ENCODE peak calls at places on chromosome 14, in five cellular contexts. U is HepG2, H is K562, S is GM12878, J is HCT116. Z is an unnamed sample.
A peak's percentile ranks its signal among the peaks of the same experiment; 100 is the strongest.

GRCh38 chr14:51554339-51554920 is 97.3 kb upstream of the FRMD6 start:
- DNase-seq in U (no peak), H (no peak), S (no peak), J (no peak), Z (no peak)

GRCh38 chr14:100540926-100541620 is 46.1 kb downstream of the BEGAIN start:
- DNase-seq in U (no peak), H (no peak), S (no peak), J (no peak), Z (no peak)

GRCh38 chr14:44966601-44967336 is 4.8 kb downstream of the TOGARAM1 start:
- DNase-seq in U (no peak), H (no peak), S (no peak), J (no peak), Z (no peak)

GRCh38 chr14:55976219-55976618 is 142.0 kb upstream of the PELI2 start:
- DNase-seq in U (no peak), H (no peak), S (no peak), J (peak; percentile 4), Z (no peak)

GRCh38 chr14:96088131-96088880 is 49.1 kb downstream of the C14orf132 start:
- DNase-seq in U (no peak), H (no peak), S (no peak), J (no peak), Z (no peak)

GRCh38 chr14:95915326-95915725 is 38.7 kb downstream of the TUNAR start:
- DNase-seq in U (no peak), H (no peak), S (no peak), J (no peak), Z (no peak)

GRCh38 chr14:72818998-72819397 is 74.9 kb downstream of the DPF3 start:
- DNase-seq in U (no peak), H (peak; percentile 10), S (no peak), J (no peak), Z (no peak)

GRCh38 chr14:104936361-104937155 is 11.9 kb downstream of the PLD4 start:
- DNase-seq in U (no peak), H (no peak), S (no peak), J (no peak), Z (no peak)

GRCh38 chr14:46137786-46138185 is 513.8 kb downstream of the RPL10L start:
- DNase-seq in U (no peak), H (no peak), S (no peak), J (no peak), Z (no peak)

GRCh38 chr14:101454229-101454628 is 107.1 kb upstream of the DIO3 start:
- DNase-seq in U (no peak), H (no peak), S (no peak), J (no peak), Z (no peak)

GRCh38 chr14:104800600-104801283 is at the start of gene ZBTB42:
- DNase-seq in U (peak; percentile 54), H (peak; percentile 77), S (no peak), J (no peak), Z (peak; percentile 98)

GRCh38 chr14:56841611-56842010 is 31.3 kb upstream of the OTX2 start:
- DNase-seq in U (no peak), H (no peak), S (no peak), J (no peak), Z (no peak)

GRCh38 chr14:24381363-24382102 is 13.5 kb downstream of the NFATC4 start:
- DNase-seq in U (no peak), H (no peak), S (no peak), J (no peak), Z (no peak)

GRCh38 chr14:96204151-96205058 is at the start of gene BDKRB2:
- DNase-seq in U (peak; percentile 54), H (no peak), S (no peak), J (peak; percentile 38), Z (peak; percentile 87)

GRCh38 chr14:52678591-52678990 is 16.8 kb downstream of the ERO1A start:
- DNase-seq in U (peak; percentile 39), H (no peak), S (no peak), J (no peak), Z (no peak)

GRCh38 chr14:79274641-79275366 is 936.5 kb downstream of the DIO2 start:
- DNase-seq in U (no peak), H (no peak), S (no peak), J (no peak), Z (no peak)

GRCh38 chr14:21072102-21072501 is 2.0 kb downstream of the ARHGEF40 start:
- DNase-seq in U (no peak), H (peak; percentile 24), S (no peak), J (no peak), Z (no peak)

GRCh38 chr14:61187642-61187905 is 93.6 kb downstream of the TMEM30B start:
- DNase-seq in U (no peak), H (no peak), S (no peak), J (no peak), Z (no peak)

GRCh38 chr14:26088260-26088659 is 509.6 kb downstream of the NOVA1 start:
- DNase-seq in U (no peak), H (no peak), S (no peak), J (no peak), Z (no peak)

GRCh38 chr14:77882631-77883030 is 82.7 kb downstream of the ADCK1 start:
- DNase-seq in U (no peak), H (no peak), S (no peak), J (no peak), Z (no peak)

GRCh38 chr14:52901357-52901980 is 49.4 kb downstream of the FERMT2 start:
- DNase-seq in U (no peak), H (no peak), S (no peak), J (no peak), Z (no peak)

GRCh38 chr14:22070119-22070982 is 396.7 kb upstream of the OR4E1 start:
- DNase-seq in U (no peak), H (peak; percentile 1), S (no peak), J (no peak), Z (no peak)

GRCh38 chr14:75294649-75295033 is 16.0 kb downstream of the FOS start:
- DNase-seq in U (no peak), H (no peak), S (no peak), J (no peak), Z (no peak)

GRCh38 chr14:100422556-100423420 is 99.6 kb downstream of the SLC25A47 start:
- DNase-seq in U (no peak), H (no peak), S (no peak), J (no peak), Z (no peak)

GRCh38 chr14:104567141-104567956 is 12.2 kb upstream of the C14orf180 start:
- DNase-seq in U (no peak), H (no peak), S (no peak), J (no peak), Z (no peak)

GRCh38 chr14:72699852-72700257 is 194.0 kb downstream of the DPF3 start:
- DNase-seq in U (no peak), H (peak; percentile 30), S (no peak), J (no peak), Z (no peak)

GRCh38 chr14:97703006-97703760 is 906.0 kb downstream of the VRK1 start:
- DNase-seq in U (no peak), H (no peak), S (peak; percentile 53), J (no peak), Z (no peak)

GRCh38 chr14:61837336-61838229 is 75.4 kb downstream of the SNAPC1 start:
- DNase-seq in U (peak; percentile 62), H (peak; percentile 79), S (peak; percentile 46), J (peak; percentile 80), Z (peak; percentile 87)

GRCh38 chr14:105091335-105092123 is 26.3 kb upstream of the GPR132 start:
- DNase-seq in U (peak; percentile 71), H (no peak), S (no peak), J (peak; percentile 77), Z (peak; percentile 68)

GRCh38 chr14:55730602-55731001 is 150.6 kb downstream of the KTN1 start:
- DNase-seq in U (no peak), H (no peak), S (no peak), J (no peak), Z (no peak)

GRCh38 chr14:31106768-31107167 is 80.6 kb upstream of the STRN3 start:
- DNase-seq in U (no peak), H (no peak), S (no peak), J (no peak), Z (no peak)

GRCh38 chr14:40630471-40630870 is 976.2 kb upstream of the LRFN5 start:
- DNase-seq in U (no peak), H (no peak), S (no peak), J (no peak), Z (no peak)

GRCh38 chr14:88477513-88478250 is 77.1 kb downstream of the PTPN21 start:
- DNase-seq in U (no peak), H (no peak), S (no peak), J (no peak), Z (no peak)

GRCh38 chr14:54776361-54777001 is 126.1 kb downstream of the GCH1 start:
- DNase-seq in U (no peak), H (no peak), S (peak; percentile 24), J (no peak), Z (no peak)

DNA sequence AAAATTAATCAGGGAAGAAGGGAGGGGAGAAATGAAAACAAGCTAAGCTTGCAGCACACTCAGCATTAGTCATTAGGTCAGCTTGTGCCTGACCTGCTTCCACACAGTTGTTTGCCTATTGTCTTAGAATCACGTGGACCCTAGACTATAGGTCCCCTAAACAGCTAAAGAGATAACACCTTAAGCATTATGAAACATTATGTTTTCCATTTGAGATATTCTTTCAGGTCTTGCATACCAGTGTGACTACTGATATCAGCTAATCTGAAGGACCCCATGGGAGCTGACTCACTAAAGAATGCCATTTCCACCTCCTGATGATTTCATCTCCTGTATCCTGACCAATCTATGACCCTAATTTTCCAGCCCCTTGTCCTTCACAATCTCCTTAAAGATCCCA is 154.1 kb upstream of the FUT8 start:
- DNase-seq in U (peak; percentile 90), H (no peak), S (no peak), J (peak; percentile 77), Z (no peak)
- TF ChIP-seq JUND in U (no peak), H (peak; percentile 51), S (no peak), J (peak; percentile 83), Z (no peak)

GRCh38 chr14:28867571-28867970 is 101.0 kb downstream of the FOXG1 start:
- DNase-seq in U (no peak), H (no peak), S (no peak), J (no peak), Z (no peak)
- TF ChIP-seq JUND in U (no peak), H (no peak), S (no peak), J (no peak), Z (no peak)

GRCh38 chr14:38016497-38016896 is 191.2 kb upstream of the SSTR1 start:
- DNase-seq in U (peak; percentile 41), H (no peak), S (no peak), J (peak; percentile 2), Z (no peak)
- TF ChIP-seq JUND in U (no peak), H (no peak), S (no peak), J (no peak), Z (no peak)

DNA sequence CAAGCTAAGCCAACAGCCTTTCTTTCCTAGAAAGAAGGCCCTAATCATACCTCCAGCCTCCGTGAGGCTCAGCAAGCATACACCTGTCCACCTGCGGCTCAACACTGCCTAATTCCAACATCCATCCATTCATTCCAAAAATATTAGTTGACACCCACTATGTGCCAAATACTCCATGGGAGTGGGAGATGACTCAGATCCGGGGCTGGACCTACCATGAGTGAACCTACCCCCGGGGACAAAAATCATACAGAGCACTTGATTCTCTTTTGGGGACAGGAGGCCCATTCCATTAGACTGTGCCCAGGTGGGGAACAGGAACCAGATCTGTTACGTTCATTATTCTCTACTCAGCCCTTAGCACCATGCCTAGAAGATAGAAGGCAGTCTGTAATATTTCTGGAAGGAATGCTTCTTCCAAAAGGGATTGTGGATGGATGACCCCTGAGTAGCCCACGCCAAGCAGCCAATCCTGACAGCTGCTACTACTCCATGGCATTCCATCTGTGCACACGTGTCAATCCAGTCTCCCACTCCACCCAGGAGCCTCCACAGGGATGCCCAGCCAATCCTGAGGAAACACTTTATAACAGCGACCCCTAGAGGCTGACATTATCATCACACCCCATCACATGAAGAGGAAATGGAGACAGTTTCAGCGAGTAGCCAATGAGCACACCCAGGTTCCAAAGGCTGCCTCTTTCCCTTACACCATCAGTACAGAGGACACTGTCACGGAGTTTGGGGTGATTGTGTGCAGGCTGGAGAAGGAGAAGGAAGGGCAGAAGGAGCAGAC is 170.7 kb downstream of the ESRRB start:
- DNase-seq in U (peak; percentile 25), H (peak; percentile 50), S (no peak), J (peak; percentile 50), Z (no peak)
- TF ChIP-seq JUND in U (no peak), H (no peak), S (no peak), J (no peak), Z (no peak)

Z was measured in T47D.